ENCODE peak calls at places on chromosomes 13 and 19, in four cellular contexts. I is H9, V is H1, P is mesenchymal stem cell. J is an unnamed sample.

GRCh38 chr19:17103177-17103576 is 27.6 kb downstream of the MYO9B start:
- DNase-seq in I (peak), V (peak), P (peak), J (peak)

GRCh38 chr13:112839347-112840105 is 129.5 kb upstream of the MCF2L start:
- DNase-seq in I (no peak), V (no peak), P (no peak), J (peak)

GRCh38 chr19:39400997-39401548 is 5.6 kb upstream of the ZFP36 start:
- DNase-seq in I (no peak), V (no peak), P (no peak), J (no peak)

GRCh38 chr13:52428295-52428694 is 22.1 kb downstream of the VPS36 start:
- DNase-seq in I (no peak), V (no peak), P (no peak), J (peak)

GRCh38 chr19:55050749-55051532 is 12.0 kb downstream of the RDH13 start:
- DNase-seq in I (no peak), V (no peak), P (no peak), J (no peak)

GRCh38 chr13:46377554-46377953 is 9.5 kb downstream of the RUBCNL start:
- DNase-seq in I (no peak), V (no peak), P (no peak), J (no peak)

GRCh38 chr19:45243144-45243732 is 2.0 kb downstream of the EXOC3L2 start:
- DNase-seq in I (no peak), V (no peak), P (no peak), J (no peak)

GRCh38 chr19:30662211-30662861 is 290.2 kb downstream of the ZNF536 start:
- DNase-seq in I (no peak), V (no peak), P (no peak), J (no peak)

GRCh38 chr13:28622286-28622685 is 36.6 kb upstream of the POMP start:
- DNase-seq in I (no peak), V (no peak), P (no peak), J (no peak)

GRCh38 chr19:44552324-44552723 is 22.8 kb upstream of the CEACAM20 start:
- DNase-seq in I (peak), V (peak), P (peak), J (peak)

GRCh38 chr19:5578094-5578846 is 10.5 kb upstream of the TINCR start:
- DNase-seq in I (peak), V (peak), P (peak), J (peak)

GRCh38 chr13:94325660-94326059 is 153.8 kb downstream of the DCT start:
- DNase-seq in I (no peak), V (no peak), P (peak), J (peak)

GRCh38 chr19:11246941-11247340 is 7.5 kb downstream of the ANGPTL8 start:
- DNase-seq in I (no peak), V (no peak), P (no peak), J (no peak)

GRCh38 chr19:52291781-52292180 is 5.2 kb upstream of the ZNF480 start:
- DNase-seq in I (no peak), V (no peak), P (no peak), J (no peak)

GRCh38 chr13:52348983-52349780 is 56.8 kb downstream of the THSD1 start:
- DNase-seq in I (no peak), V (no peak), P (peak), J (peak)

GRCh38 chr13:113186061-113186900 is 22.2 kb downstream of the PCID2 start:
- DNase-seq in I (no peak), V (no peak), P (no peak), J (no peak)

GRCh38 chr19:55348317-55349034 is 6.0 kb downstream of the COX6B2 start:
- DNase-seq in I (peak), V (peak), P (no peak), J (no peak)

GRCh38 chr13:77893066-77893465 is 25.6 kb downstream of the EDNRB start:
- DNase-seq in I (peak), V (no peak), P (peak), J (peak)

GRCh38 chr13:102905905-102906304 is 60.1 kb downstream of the ERCC5 start:
- DNase-seq in I (no peak), V (no peak), P (no peak), J (no peak)

GRCh38 chr13:35512271-35512920 is 35.9 kb upstream of the MAB21L1 start:
- DNase-seq in I (no peak), V (no peak), P (peak), J (peak)

GRCh38 chr19:6602729-6603114 is 11.8 kb upstream of the CD70 start:
- DNase-seq in I (no peak), V (no peak), P (no peak), J (no peak)

GRCh38 chr19:34231439-34231838 is 22.9 kb upstream of the GARRE1 start:
- DNase-seq in I (no peak), V (no peak), P (no peak), J (no peak)

GRCh38 chr19:14775855-14776254 is 2.5 kb downstream of the ADGRE2 start:
- DNase-seq in I (peak), V (peak), P (no peak), J (no peak)

GRCh38 chr19:39953915-39954314 is 17.1 kb upstream of the PSMC4 start:
- DNase-seq in I (no peak), V (no peak), P (no peak), J (no peak)

GRCh38 chr13:98972059-98972458 is 5.8 kb downstream of the DOCK9 start:
- DNase-seq in I (no peak), V (no peak), P (no peak), J (no peak)

GRCh38 chr13:51674276-51674675 is 90.0 kb downstream of the WDFY2 start:
- DNase-seq in I (no peak), V (no peak), P (no peak), J (peak)

GRCh38 chr19:39825093-39825463 is 8.9 kb downstream of the DYRK1B start:
- DNase-seq in I (no peak), V (no peak), P (no peak), J (no peak)

GRCh38 chr19:38710928-38711725 is 33.1 kb downstream of the CAPN12 start:
- DNase-seq in I (no peak), V (no peak), P (peak), J (no peak)

GRCh38 chr19:33064778-33065550 is at the start of gene RHPN2:
- DNase-seq in I (peak), V (peak), P (peak), J (peak)

GRCh38 chr13:76016799-76017198 is 380.7 kb downstream of the LMO7 start:
- DNase-seq in I (peak), V (peak), P (no peak), J (peak)

GRCh38 chr19:50649433-50650391 is at the start of gene C19orf81:
- DNase-seq in I (peak), V (peak), P (no peak), J (no peak)

GRCh38 chr13:46181799-46182490 is at the start of gene LCP1:
- DNase-seq in I (no peak), V (no peak), P (no peak), J (peak)

GRCh38 chr19:16016226-16017137 is 59.8 kb upstream of the TPM4 start:
- DNase-seq in I (no peak), V (no peak), P (no peak), J (no peak)

GRCh38 chr19:4914736-4915501 is 5.6 kb downstream of the UHRF1 start:
- DNase-seq in I (no peak), V (no peak), P (peak), J (peak)

GRCh38 chr13:111219306-111219705 is 101.1 kb upstream of the TEX29 start:
- DNase-seq in I (no peak), V (no peak), P (peak), J (peak)

GRCh38 chr19:45613926-45614725 is 12.1 kb upstream of the GPR4 start:
- DNase-seq in I (no peak), V (no peak), P (peak), J (peak)

GRCh38 chr19:14218615-14219330 is 12.8 kb upstream of the ADGRL1 start:
- DNase-seq in I (no peak), V (no peak), P (peak), J (no peak)

GRCh38 chr19:17236831-17237543 is 8.7 kb downstream of the NR2F6 start:
- DNase-seq in I (no peak), V (no peak), P (no peak), J (no peak)

GRCh38 chr19:15201374-15202023 is 704 bp upstream of the NOTCH3 start:
- DNase-seq in I (no peak), V (no peak), P (no peak), J (no peak)

GRCh38 chr19:3762501-3763459 is at the start of gene MRPL54:
- DNase-seq in I (peak), V (peak), P (peak), J (peak)

GRCh38 chr19:3759482-3760254 is 1.8 kb downstream of the APBA3 start:
- DNase-seq in I (no peak), V (no peak), P (no peak), J (no peak)

GRCh38 chr19:3761382-3762129 is at the start of gene APBA3:
- DNase-seq in I (peak), V (peak), P (peak), J (peak)

GRCh38 chr19:3762130-3762473 is 380 bp upstream of the MRPL54 start:
- DNase-seq in I (no peak), V (no peak), P (no peak), J (no peak)

DNA sequence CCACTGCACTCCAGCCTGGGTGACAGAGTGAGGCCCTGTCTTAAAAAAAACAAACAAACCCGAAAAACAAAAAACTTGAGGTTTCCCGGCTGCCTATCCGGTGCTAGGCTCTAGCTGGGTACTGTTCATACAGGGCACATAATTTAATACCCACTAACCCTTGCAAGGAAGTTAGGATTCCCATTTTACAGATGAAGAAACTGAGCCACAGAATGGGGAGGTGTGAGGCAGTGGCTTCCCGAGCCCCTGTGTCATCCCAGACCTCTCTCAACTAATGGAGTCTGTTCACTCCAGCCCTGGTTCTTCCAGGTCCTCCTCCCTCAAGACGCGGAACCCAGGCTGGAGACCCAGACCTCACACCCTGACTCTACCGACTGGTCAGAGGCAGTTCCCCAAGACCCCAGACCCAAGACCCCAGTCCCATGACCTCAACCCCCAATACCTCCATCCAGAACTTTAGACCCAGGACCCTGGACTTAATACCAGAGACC is 576 bp downstream of the APBA3 start:
- DNase-seq in I (no peak), V (no peak), P (no peak), J (peak)
- H3K4ac ChIP-seq in I (no peak), V (peak), P (peak), J (peak)

GRCh38 chr13:109785141-109785891 is 1.1 kb downstream of the IRS2 start:
- DNase-seq in I (peak), V (peak), P (peak), J (peak)
- H2BK12ac ChIP-seq in I (no peak), V (peak), P (no peak), J (no peak)

GRCh38 chr19:12990447-12990846 is 4.8 kb upstream of the NFIX start:
- DNase-seq in I (no peak), V (no peak), P (no peak), J (no peak)

GRCh38 chr19:12987190-12987589 is 8.1 kb upstream of the NFIX start:
- DNase-seq in I (no peak), V (no peak), P (no peak), J (no peak)

GRCh38 chr19:12985049-12985776 is 10.1 kb upstream of the NFIX start:
- DNase-seq in I (peak), V (no peak), P (peak), J (peak)

GRCh38 chr19:12986726-12987125 is 8.5 kb upstream of the NFIX start:
- DNase-seq in I (no peak), V (no peak), P (no peak), J (no peak)

DNA sequence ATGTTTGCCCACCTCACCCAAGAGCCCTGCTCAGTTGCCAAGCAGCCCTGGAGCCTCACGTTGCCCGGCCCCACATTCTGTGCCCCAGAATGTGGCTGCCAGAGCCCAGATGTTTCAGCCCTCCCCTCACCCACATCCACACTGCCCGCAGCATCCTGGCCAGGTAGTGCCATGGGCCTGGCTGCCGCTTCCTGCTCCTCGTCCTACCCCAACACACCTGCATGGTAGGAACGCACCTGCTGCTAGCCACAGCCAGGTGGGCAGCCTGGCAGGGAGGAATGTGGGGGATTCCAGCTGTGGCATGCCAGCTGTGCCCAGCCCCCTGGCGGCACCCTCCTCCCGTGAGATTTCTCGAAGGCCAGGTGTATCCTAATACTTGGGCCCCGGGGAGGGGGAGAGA is 7.5 kb upstream of the NFIX start:
- DNase-seq in I (no peak), V (no peak), P (no peak), J (no peak)
- H4K91ac ChIP-seq in I (no peak), V (no peak), P (peak), J (no peak)

DNA sequence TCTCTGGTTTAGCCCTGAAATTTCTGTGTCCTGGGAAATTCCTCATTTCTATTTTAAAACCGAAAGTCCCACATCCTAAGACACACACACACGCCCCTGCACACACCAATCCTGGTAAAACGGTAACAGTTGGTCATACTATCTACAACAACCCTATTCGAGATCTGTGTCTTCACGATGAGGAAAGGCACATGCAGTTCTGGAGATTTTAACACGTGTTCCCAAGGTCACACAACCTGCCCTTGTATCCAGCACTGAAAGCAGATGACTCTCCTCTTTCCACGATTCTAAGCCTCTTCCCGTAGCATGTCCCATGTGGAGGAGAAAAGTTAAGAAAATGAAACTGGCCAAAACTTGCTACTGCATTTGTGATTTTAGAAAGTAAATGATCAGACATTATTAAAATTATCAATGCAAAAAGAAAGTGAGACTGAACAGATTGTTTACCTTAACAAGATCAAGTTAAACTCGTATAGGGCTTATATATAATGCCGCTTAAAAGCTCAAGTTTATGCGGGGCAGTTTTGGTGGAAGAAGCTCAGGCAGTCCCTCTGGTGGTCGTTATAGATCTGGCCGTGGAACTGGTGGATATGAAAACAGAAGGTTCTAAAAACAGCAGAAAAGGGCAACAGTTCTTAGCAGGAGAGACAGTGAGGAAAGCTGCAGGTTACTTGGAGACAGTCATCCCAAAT is 32.7 kb downstream of the VSTM1 start:
- DNase-seq in I (no peak), V (no peak), P (no peak), J (no peak)
- H3K4ac ChIP-seq in I (no peak), V (peak), P (no peak), J (no peak)

J was measured in trophoblast cell.